ENCODE peak calls at places on chromosomes 6 and 20, in five cellular contexts. D, V, T, K and J are unnamed samples.

GRCh38 chr20:21615617-21616080 is 89.8 kb upstream of the PAX1 start:
- DNase-seq in D (no peak), V (peak; percentile 71), T (peak; percentile 71), K (peak; percentile 75), J (peak; percentile 32)

GRCh38 chr6:37204014-37204751 is 34.2 kb downstream of the PIM1 start:
- DNase-seq in D (no peak), V (peak; percentile 48), T (no peak), K (no peak), J (peak; percentile 65)

GRCh38 chr20:32485770-32486248 is 99.3 kb downstream of the NOL4L start:
- DNase-seq in D (no peak), V (no peak), T (no peak), K (no peak), J (no peak)

GRCh38 chr20:19114410-19114809 is 98.0 kb upstream of the SLC24A3 start:
- DNase-seq in D (no peak), V (no peak), T (no peak), K (no peak), J (no peak)

GRCh38 chr6:71510057-71510713 is 221.6 kb downstream of the OGFRL1 start:
- DNase-seq in D (no peak), V (peak; percentile 57), T (peak; percentile 65), K (no peak), J (peak; percentile 80)

GRCh38 chr20:34874094-34874654 is 1.5 kb upstream of the GGT7 start:
- DNase-seq in D (peak; percentile 70), V (peak; percentile 90), T (peak; percentile 79), K (peak; percentile 88), J (peak; percentile 91)

GRCh38 chr20:3710703-3711417 is 1.5 kb downstream of the SIGLEC1 start:
- DNase-seq in D (no peak), V (peak; percentile 57), T (peak; percentile 59), K (peak; percentile 73), J (peak; percentile 74)

GRCh38 chr6:102732908-102733307 is 1339.4 kb downstream of the GRIK2 start:
- DNase-seq in D (no peak), V (no peak), T (no peak), K (no peak), J (no peak)

GRCh38 chr6:15327271-15327670 is 81.4 kb downstream of the JARID2 start:
- DNase-seq in D (no peak), V (peak; percentile 42), T (peak; percentile 78), K (no peak), J (peak; percentile 19)

GRCh38 chr6:130625825-130626500 is 201.2 kb upstream of the SMLR1 start:
- DNase-seq in D (no peak), V (no peak), T (no peak), K (no peak), J (no peak)

GRCh38 chr6:47161176-47161687 is 119.1 kb upstream of the ADGRF1 start:
- DNase-seq in D (no peak), V (peak; percentile 60), T (peak; percentile 10), K (no peak), J (peak; percentile 68)

GRCh38 chr20:4445331-4445730 is 276.4 kb upstream of the PRND start:
- DNase-seq in D (no peak), V (no peak), T (no peak), K (no peak), J (no peak)

GRCh38 chr20:32727663-32728062 is 15.6 kb downstream of the COMMD7 start:
- DNase-seq in D (no peak), V (no peak), T (no peak), K (no peak), J (no peak)

GRCh38 chr6:53461682-53462081 is 83.2 kb downstream of the GCLC start:
- DNase-seq in D (no peak), V (no peak), T (no peak), K (no peak), J (no peak)

GRCh38 chr20:17843246-17844132 is 125.1 kb downstream of the SNX5 start:
- DNase-seq in D (peak; percentile 47), V (no peak), T (peak; percentile 44), K (no peak), J (peak; percentile 6)

GRCh38 chr6:1729133-1729751 is 119.5 kb downstream of the FOXC1 start:
- DNase-seq in D (no peak), V (no peak), T (no peak), K (no peak), J (no peak)

DNA sequence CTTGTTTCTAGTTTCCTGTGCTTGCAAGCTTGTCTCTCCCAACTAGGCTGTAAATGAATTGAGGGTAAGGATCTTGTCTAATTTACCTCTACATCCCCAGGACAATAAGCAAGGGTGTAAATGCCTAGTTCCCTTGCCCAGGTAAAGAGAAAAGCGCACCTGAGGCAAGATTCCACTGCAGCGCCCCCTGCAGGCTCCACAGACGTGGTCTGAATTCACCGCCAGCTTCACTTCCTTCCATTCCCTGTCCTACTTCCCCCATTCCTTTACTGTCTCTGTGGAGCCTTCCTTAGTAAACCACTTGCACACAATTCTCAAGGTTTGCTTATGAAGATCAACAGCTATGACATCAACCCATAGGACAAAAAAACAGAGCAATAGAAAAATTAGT is 42.3 kb downstream of the ANKEF1 start:
- DNase-seq in D (no peak), V (no peak), T (no peak), K (no peak), J (peak; percentile 43)
- TF ChIP-seq CTCF in D (no peak), V (peak; percentile 61), T (peak; percentile 71), K (peak; percentile 48), J (peak; percentile 46)

GRCh38 chr6:40288919-40289318 is 298.2 kb downstream of the LRFN2 start:
- DNase-seq in D (no peak), V (no peak), T (no peak), K (no peak), J (no peak)

GRCh38 chr6:40295251-40295949 is 291.8 kb downstream of the LRFN2 start:
- DNase-seq in D (no peak), V (no peak), T (no peak), K (no peak), J (no peak)

GRCh38 chr6:40293109-40293823 is 293.9 kb downstream of the LRFN2 start:
- DNase-seq in D (no peak), V (no peak), T (no peak), K (no peak), J (no peak)

GRCh38 chr6:40298207-40298606 is 289.0 kb downstream of the LRFN2 start:
- DNase-seq in D (no peak), V (no peak), T (no peak), K (no peak), J (no peak)

DNA sequence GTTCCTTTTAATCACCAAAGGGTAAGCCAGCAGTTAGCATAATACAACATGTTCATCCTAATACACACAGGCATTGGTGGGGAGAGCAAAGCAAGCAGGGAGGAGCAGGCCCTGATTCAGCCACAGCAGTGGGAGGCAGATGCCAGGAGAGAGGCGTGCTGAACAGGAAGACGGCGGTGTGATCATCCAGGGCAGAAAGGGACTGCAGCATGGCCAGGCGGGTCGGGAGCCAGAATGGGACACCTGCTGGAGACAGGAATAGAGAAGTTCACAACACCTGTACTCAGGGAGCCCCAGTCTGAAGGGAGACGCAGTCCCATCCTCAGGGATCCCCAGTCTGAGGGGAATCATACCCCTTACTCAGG is 293.4 kb downstream of the LRFN2 start:
- DNase-seq in D (no peak), V (no peak), T (no peak), K (no peak), J (no peak)
- TF ChIP-seq CTCF in D (no peak), V (no peak), T (no peak), K (no peak), J (no peak)

GRCh38 chr6:107187630-107188029 is 72.3 kb upstream of the BEND3 start:
- DNase-seq in D (no peak), V (no peak), T (no peak), K (no peak), J (no peak)

GRCh38 chr6:107180114-107180513 is 64.8 kb upstream of the BEND3 start:
- DNase-seq in D (no peak), V (no peak), T (no peak), K (no peak), J (no peak)

GRCh38 chr6:107186047-107186446 is 70.7 kb upstream of the BEND3 start:
- DNase-seq in D (no peak), V (no peak), T (no peak), K (no peak), J (no peak)

DNA sequence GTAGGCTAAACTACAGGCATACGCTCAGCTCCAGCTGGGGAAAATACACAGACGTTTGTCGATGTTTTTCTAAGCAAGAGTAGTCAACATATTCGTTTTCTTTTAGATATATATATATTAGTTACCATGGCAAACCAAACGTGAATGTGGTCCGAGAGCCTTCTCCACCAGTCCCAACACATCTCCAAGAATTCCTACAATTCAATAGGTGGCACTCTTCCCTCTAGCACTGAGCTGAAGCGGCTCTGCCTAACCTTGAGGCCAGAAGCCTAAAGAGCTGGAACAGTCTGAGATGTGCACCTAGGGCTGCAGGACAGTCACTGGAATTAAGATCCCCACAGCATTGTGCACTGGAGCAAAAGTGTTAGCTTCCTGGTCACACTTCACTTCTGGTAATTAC is 70.3 kb upstream of the BEND3 start:
- DNase-seq in D (no peak), V (peak; percentile 21), T (no peak), K (peak; percentile 65), J (no peak)
- TF ChIP-seq CTCF in D (no peak), V (peak; percentile 26), T (no peak), K (peak; percentile 46), J (no peak)

DNA sequence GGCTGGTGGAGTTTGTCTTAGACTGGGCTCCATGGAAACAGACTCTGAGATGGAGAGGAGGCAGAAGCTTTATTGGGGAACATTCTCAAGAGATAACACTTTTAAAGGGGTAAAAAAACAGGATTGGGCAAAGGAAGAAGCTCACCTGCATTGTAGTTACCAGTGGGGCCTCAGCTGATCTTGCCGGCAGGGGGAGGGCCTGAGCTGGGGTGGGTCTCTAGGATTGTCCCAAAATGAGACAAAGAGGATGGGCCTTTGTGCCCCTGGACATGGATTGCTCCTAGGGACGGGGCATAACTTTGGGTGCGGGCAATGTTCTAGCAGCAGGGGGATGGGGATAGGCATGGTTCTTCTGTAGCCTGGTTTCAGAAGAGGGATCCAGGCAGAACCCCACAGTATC is 12.5 kb downstream of the SGK2 start:
- DNase-seq in D (no peak), V (no peak), T (peak; percentile 18), K (no peak), J (no peak)
- TF ChIP-seq CTCF in D (no peak), V (no peak), T (peak; percentile 73), K (no peak), J (no peak)

GRCh38 chr20:60268502-60268901 is 310.3 kb downstream of the CDH26 start:
- DNase-seq in D (no peak), V (peak; percentile 26), T (no peak), K (no peak), J (no peak)

GRCh38 chr20:60272790-60273189 is 314.6 kb downstream of the CDH26 start:
- DNase-seq in D (no peak), V (no peak), T (no peak), K (no peak), J (no peak)

GRCh38 chr20:60269571-60270162 is 311.4 kb downstream of the CDH26 start:
- DNase-seq in D (no peak), V (no peak), T (no peak), K (no peak), J (no peak)

GRCh38 chr20:60270341-60270740 is 312.1 kb downstream of the CDH26 start:
- DNase-seq in D (no peak), V (no peak), T (no peak), K (no peak), J (no peak)

DNA sequence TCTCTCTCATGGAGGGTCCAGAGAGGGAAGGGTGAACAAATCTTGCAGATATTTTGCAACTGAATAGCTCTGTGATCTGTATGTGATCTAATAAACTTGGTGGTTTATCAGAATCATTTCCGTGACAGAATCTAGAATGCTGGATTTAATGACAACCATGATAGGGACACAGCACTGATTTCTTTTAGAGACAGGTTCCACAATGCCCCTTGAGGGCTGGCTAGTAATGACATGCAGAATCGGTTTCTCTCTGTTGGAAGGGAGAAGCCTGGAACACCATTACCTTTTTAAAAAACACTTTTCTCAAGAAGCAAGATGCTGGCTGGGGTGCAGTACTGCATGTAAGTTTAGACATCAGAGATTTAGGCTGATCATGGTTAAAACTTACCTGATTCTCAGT is 313.4 kb downstream of the CDH26 start:
- DNase-seq in D (no peak), V (peak; percentile 10), T (no peak), K (peak; percentile 10), J (no peak)
- TF ChIP-seq CTCF in D (no peak), V (no peak), T (peak; percentile 35), K (no peak), J (no peak)